ENCODE peak calls at places on chromosomes 3 and 15, in nine cellular contexts. One of them, this sample, is unnamed.

GRCh38 chr3:14413381-14414071 is 11.1 kb downstream of the SLC6A6 start:
- DNase-seq in AG09319: no peak
- DNase-seq in myocyte: peak
- DNase-seq in EH: peak
- DNase-seq in transverse colon: no peak
- DNase-seq in Peyer's patch: no peak
- DNase-seq in cerebellar nuclear complex: no peak
- DNase-seq in smooth muscle cell of the brain vasculature: no peak
- DNase-seq in BE2C: no peak
- DNase-seq in this sample: peak

GRCh38 chr15:69193948-69194827 is 33.8 kb downstream of the GLCE start:
- DNase-seq in transverse colon: no peak
- DNase-seq in EH: peak
- DNase-seq in cerebellar nuclear complex: no peak
- DNase-seq in Peyer's patch: no peak
- DNase-seq in AG09319: no peak
- DNase-seq in smooth muscle cell of the brain vasculature: peak
- DNase-seq in myocyte: peak
- DNase-seq in BE2C: no peak
- DNase-seq in this sample: peak

GRCh38 chr3:120092444-120092843 is 1.8 kb downstream of the GSK3B start:
- DNase-seq in transverse colon: no peak
- DNase-seq in myocyte: peak
- DNase-seq in AG09319: no peak
- DNase-seq in cerebellar nuclear complex: no peak
- DNase-seq in EH: peak
- DNase-seq in Peyer's patch: no peak
- DNase-seq in smooth muscle cell of the brain vasculature: no peak
- DNase-seq in BE2C: no peak
- DNase-seq in this sample: no peak

GRCh38 chr15:32033186-32033890 is 3.0 kb downstream of the CHRNA7 start:
- DNase-seq in Peyer's patch: peak
- DNase-seq in cerebellar nuclear complex: no peak
- DNase-seq in BE2C: no peak
- DNase-seq in EH: no peak
- DNase-seq in AG09319: no peak
- DNase-seq in smooth muscle cell of the brain vasculature: no peak
- DNase-seq in transverse colon: peak
- DNase-seq in myocyte: no peak
- DNase-seq in this sample: no peak

GRCh38 chr3:189082666-189083427 is 88.9 kb upstream of the TPRG1 start:
- DNase-seq in BE2C: no peak
- DNase-seq in transverse colon: no peak
- DNase-seq in AG09319: no peak
- DNase-seq in smooth muscle cell of the brain vasculature: no peak
- DNase-seq in myocyte: peak
- DNase-seq in EH: no peak
- DNase-seq in Peyer's patch: no peak
- DNase-seq in cerebellar nuclear complex: no peak
- DNase-seq in this sample: no peak

GRCh38 chr3:135868801-135869200 is 96.7 kb upstream of the PPP2R3A start:
- DNase-seq in cerebellar nuclear complex: no peak
- DNase-seq in BE2C: no peak
- DNase-seq in transverse colon: no peak
- DNase-seq in EH: no peak
- DNase-seq in smooth muscle cell of the brain vasculature: no peak
- DNase-seq in AG09319: no peak
- DNase-seq in Peyer's patch: no peak
- DNase-seq in myocyte: no peak
- DNase-seq in this sample: no peak

GRCh38 chr3:124592658-124593441 is 137.4 kb upstream of the UMPS start:
- DNase-seq in EH: no peak
- DNase-seq in cerebellar nuclear complex: no peak
- DNase-seq in myocyte: no peak
- DNase-seq in AG09319: no peak
- DNase-seq in BE2C: no peak
- DNase-seq in transverse colon: peak
- DNase-seq in smooth muscle cell of the brain vasculature: no peak
- DNase-seq in Peyer's patch: peak
- DNase-seq in this sample: no peak

GRCh38 chr3:134496481-134497071 is 10.7 kb downstream of the CEP63 start:
- DNase-seq in transverse colon: no peak
- DNase-seq in Peyer's patch: no peak
- DNase-seq in AG09319: no peak
- DNase-seq in BE2C: peak
- DNase-seq in EH: no peak
- DNase-seq in smooth muscle cell of the brain vasculature: no peak
- DNase-seq in myocyte: peak
- DNase-seq in cerebellar nuclear complex: no peak
- DNase-seq in this sample: no peak

GRCh38 chr3:194111336-194111735 is 24.6 kb upstream of the HES1 start:
- DNase-seq in smooth muscle cell of the brain vasculature: no peak
- DNase-seq in AG09319: no peak
- DNase-seq in transverse colon: no peak
- DNase-seq in Peyer's patch: no peak
- DNase-seq in myocyte: no peak
- DNase-seq in cerebellar nuclear complex: no peak
- DNase-seq in BE2C: no peak
- DNase-seq in EH: no peak
- DNase-seq in this sample: no peak

GRCh38 chr3:181512787-181513186 is 198.9 kb upstream of the SOX2 start:
- DNase-seq in BE2C: no peak
- DNase-seq in smooth muscle cell of the brain vasculature: no peak
- DNase-seq in Peyer's patch: no peak
- DNase-seq in cerebellar nuclear complex: no peak
- DNase-seq in transverse colon: no peak
- DNase-seq in EH: no peak
- DNase-seq in myocyte: no peak
- DNase-seq in AG09319: no peak
- DNase-seq in this sample: no peak

GRCh38 chr15:78450285-78450858 is 12.4 kb downstream of the IREB2 start:
- DNase-seq in smooth muscle cell of the brain vasculature: no peak
- DNase-seq in myocyte: no peak
- DNase-seq in transverse colon: no peak
- DNase-seq in cerebellar nuclear complex: no peak
- DNase-seq in BE2C: no peak
- DNase-seq in Peyer's patch: no peak
- DNase-seq in AG09319: no peak
- DNase-seq in EH: no peak
- DNase-seq in this sample: no peak

GRCh38 chr3:54756330-54756731 is 171.5 kb downstream of the LRTM1 start:
- DNase-seq in EH: peak
- DNase-seq in Peyer's patch: no peak
- DNase-seq in smooth muscle cell of the brain vasculature: no peak
- DNase-seq in transverse colon: no peak
- DNase-seq in myocyte: no peak
- DNase-seq in cerebellar nuclear complex: no peak
- DNase-seq in AG09319: peak
- DNase-seq in BE2C: no peak
- DNase-seq in this sample: peak

GRCh38 chr3:154323921-154324738 is at the start of gene DHX36:
- DNase-seq in myocyte: peak
- DNase-seq in Peyer's patch: peak
- DNase-seq in cerebellar nuclear complex: peak
- DNase-seq in smooth muscle cell of the brain vasculature: peak
- DNase-seq in AG09319: peak
- DNase-seq in BE2C: peak
- DNase-seq in EH: peak
- DNase-seq in transverse colon: peak
- DNase-seq in this sample: peak

GRCh38 chr15:51672913-51673857 is 8.1 kb upstream of the SCG3 start:
- DNase-seq in EH: no peak
- DNase-seq in AG09319: no peak
- DNase-seq in BE2C: no peak
- DNase-seq in smooth muscle cell of the brain vasculature: no peak
- DNase-seq in myocyte: no peak
- DNase-seq in Peyer's patch: no peak
- DNase-seq in cerebellar nuclear complex: no peak
- DNase-seq in transverse colon: no peak
- DNase-seq in this sample: no peak

GRCh38 chr15:101370330-101371024 is 75.4 kb upstream of the SNRPA1 start:
- DNase-seq in AG09319: no peak
- DNase-seq in EH: no peak
- DNase-seq in myocyte: no peak
- DNase-seq in cerebellar nuclear complex: no peak
- DNase-seq in BE2C: no peak
- DNase-seq in smooth muscle cell of the brain vasculature: no peak
- DNase-seq in transverse colon: peak
- DNase-seq in Peyer's patch: no peak
- DNase-seq in this sample: no peak

GRCh38 chr15:41980654-41981323 is 8.4 kb upstream of the EHD4 start:
- DNase-seq in smooth muscle cell of the brain vasculature: no peak
- DNase-seq in Peyer's patch: peak
- DNase-seq in AG09319: no peak
- DNase-seq in myocyte: no peak
- DNase-seq in cerebellar nuclear complex: no peak
- DNase-seq in transverse colon: peak
- DNase-seq in EH: no peak
- DNase-seq in BE2C: no peak
- DNase-seq in this sample: no peak

This sample was measured in EL.